ENCODE peak calls at places on chromosomes 13 and 19, in eight cellular contexts. G, C, D, A, B, Q, I and V are unnamed samples. For H3K9me3, the result is how much of the 10 kb centered on the place peaks cover.

GRCh38 chr19:40257096-40257517 is 28.0 kb downstream of the AKT2 start:
- DNase-seq in G (no peak), C (no peak), D (no peak), A (peak), B (no peak), Q (peak), I (no peak), V (no peak)

GRCh38 chr13:51101636-51102218 is 9.3 kb downstream of the C13orf42 start:
- DNase-seq in G (no peak), C (no peak), D (no peak), A (no peak), B (no peak), Q (no peak), I (no peak), V (no peak)

GRCh38 chr13:76489299-76489698 is 396.9 kb downstream of the KCTD12 start:
- DNase-seq in G (no peak), C (no peak), D (no peak), A (no peak), B (peak), Q (no peak), I (no peak), V (no peak)

GRCh38 chr13:106533940-106534843 is 1.3 kb downstream of the EFNB2 start:
- DNase-seq in G (no peak), C (peak), D (peak), A (peak), B (peak), Q (peak), I (peak), V (peak)

GRCh38 chr13:25171517-25172302 is at the start of gene AMER2:
- DNase-seq in G (no peak), C (peak), D (no peak), A (no peak), B (peak), Q (peak), I (peak), V (no peak)

GRCh38 chr19:5934002-5934401 is 19.9 kb downstream of the CAPS start:
- DNase-seq in G (no peak), C (no peak), D (no peak), A (no peak), B (no peak), Q (no peak), I (peak), V (no peak)

GRCh38 chr19:4061178-4061682 is 5.5 kb downstream of the ZBTB7A start:
- DNase-seq in G (no peak), C (no peak), D (peak), A (peak), B (no peak), Q (peak), I (peak), V (peak)

GRCh38 chr13:34145061-34145460 is 327.1 kb downstream of the RFC3 start:
- DNase-seq in G (no peak), C (no peak), D (no peak), A (no peak), B (no peak), Q (no peak), I (no peak), V (no peak)

GRCh38 chr19:54507824-54508223 is 5.2 kb downstream of the LAIR2 start:
- DNase-seq in G (no peak), C (no peak), D (no peak), A (no peak), B (no peak), Q (no peak), I (no peak), V (no peak)

GRCh38 chr19:38867176-38867780 is 10.8 kb downstream of the RINL start:
- DNase-seq in G (no peak), C (no peak), D (no peak), A (no peak), B (no peak), Q (no peak), I (no peak), V (no peak)

GRCh38 chr13:26062853-26063444 is 11.1 kb upstream of the SHISA2 start:
- DNase-seq in G (peak), C (peak), D (no peak), A (no peak), B (peak), Q (peak), I (peak), V (no peak)

GRCh38 chr19:13043285-13043684 is 48.0 kb downstream of the NFIX start:
- DNase-seq in G (no peak), C (no peak), D (no peak), A (peak), B (no peak), Q (peak), I (no peak), V (no peak)

GRCh38 chr13:86383561-86383960 is 584.3 kb upstream of the SLITRK6 start:
- DNase-seq in G (no peak), C (no peak), D (no peak), A (no peak), B (no peak), Q (no peak), I (no peak), V (no peak)

GRCh38 chr13:52949744-52950143 is 78.9 kb upstream of the OLFM4 start:
- DNase-seq in G (no peak), C (no peak), D (no peak), A (peak), B (no peak), Q (peak), I (no peak), V (no peak)

GRCh38 chr13:109155301-109155761 is 525.9 kb downstream of the MYO16 start:
- DNase-seq in G (no peak), C (no peak), D (no peak), A (no peak), B (no peak), Q (peak), I (peak), V (no peak)

GRCh38 chr19:17259118-17259780 is 5.3 kb downstream of the USHBP1 start:
- DNase-seq in G (no peak), C (no peak), D (no peak), A (no peak), B (no peak), Q (no peak), I (peak), V (no peak)

GRCh38 chr13:43664700-43665191 is 122.0 kb downstream of the ENOX1 start:
- DNase-seq in G (no peak), C (peak), D (peak), A (no peak), B (peak), Q (peak), I (peak), V (no peak)

GRCh38 chr13:95256086-95256485 is 45.2 kb downstream of the ABCC4 start:
- DNase-seq in G (no peak), C (no peak), D (no peak), A (no peak), B (no peak), Q (no peak), I (peak), V (no peak)

GRCh38 chr19:13817615-13818371 is 22.6 kb downstream of the ZSWIM4 start:
- DNase-seq in G (no peak), C (peak), D (no peak), A (no peak), B (peak), Q (peak), I (peak), V (peak)

GRCh38 chr13:25172303-25172630 is 179 bp upstream of the AMER2 start:
- DNase-seq in G (no peak), C (no peak), D (no peak), A (no peak), B (peak), Q (no peak), I (no peak), V (no peak)

GRCh38 chr13:91482427-91482826 is 84.0 kb downstream of the GPC5 start:
- DNase-seq in G (no peak), C (no peak), D (no peak), A (no peak), B (peak), Q (no peak), I (no peak), V (no peak)

GRCh38 chr19:49364083-49364687 is 508 bp downstream of the DKKL1 start:
- DNase-seq in G (no peak), C (no peak), D (peak), A (no peak), B (no peak), Q (no peak), I (no peak), V (no peak)

GRCh38 chr19:45598267-45599011 is 3.6 kb downstream of the GPR4 start:
- DNase-seq in G (no peak), C (no peak), D (peak), A (no peak), B (no peak), Q (no peak), I (peak), V (no peak)

GRCh38 chr13:20369886-20370361 is 137.8 kb upstream of the GJB6 start:
- DNase-seq in G (no peak), C (no peak), D (no peak), A (no peak), B (no peak), Q (peak), I (no peak), V (no peak)

GRCh38 chr19:1507192-1507660 is 5.6 kb downstream of the ADAMTSL5 start:
- DNase-seq in G (no peak), C (no peak), D (peak), A (no peak), B (no peak), Q (no peak), I (no peak), V (no peak)

GRCh38 chr19:10701955-10702307 is 692 bp downstream of the QTRT1 start:
- DNase-seq in G (no peak), C (peak), D (no peak), A (no peak), B (peak), Q (no peak), I (peak), V (no peak)

GRCh38 chr19:33771308-33772101 is 25.2 kb upstream of the KCTD15 start:
- DNase-seq in G (no peak), C (peak), D (peak), A (peak), B (peak), Q (peak), I (peak), V (peak)

GRCh38 chr19:29003641-29004409 is 209.1 kb downstream of the UQCRFS1 start:
- DNase-seq in G (no peak), C (no peak), D (no peak), A (no peak), B (peak), Q (no peak), I (no peak), V (no peak)

GRCh38 chr13:44484562-44485164 is 91.5 kb downstream of the TSC22D1 start:
- DNase-seq in G (no peak), C (no peak), D (no peak), A (no peak), B (no peak), Q (no peak), I (no peak), V (no peak)

GRCh38 chr13:26335158-26335557 is 81.2 kb downstream of the CDK8 start:
- DNase-seq in G (no peak), C (no peak), D (no peak), A (no peak), B (no peak), Q (no peak), I (no peak), V (no peak)

GRCh38 chr13:26880741-26881140 is 120.2 kb upstream of the GPR12 start:
- DNase-seq in G (no peak), C (no peak), D (no peak), A (no peak), B (no peak), Q (no peak), I (peak), V (no peak)

GRCh38 chr19:11473725-11474124 is 7.1 kb downstream of the ELAVL3 start:
- DNase-seq in G (no peak), C (no peak), D (no peak), A (no peak), B (no peak), Q (no peak), I (no peak), V (no peak)

GRCh38 chr19:41951686-41952172 is 7.4 kb downstream of the RABAC1 start:
- DNase-seq in G (peak), C (peak), D (peak), A (peak), B (peak), Q (peak), I (peak), V (peak)

GRCh38 chr13:33676045-33676699 is 141.8 kb upstream of the RFC3 start:
- DNase-seq in G (no peak), C (no peak), D (no peak), A (no peak), B (no peak), Q (no peak), I (peak), V (no peak)

GRCh38 chr13:26300140-26300539 is 46.2 kb downstream of the CDK8 start:
- DNase-seq in G (no peak), C (no peak), D (no peak), A (no peak), B (no peak), Q (no peak), I (peak), V (no peak)

GRCh38 chr13:84037937-84038464 is 155.7 kb upstream of the SLITRK1 start:
- DNase-seq in G (no peak), C (no peak), D (no peak), A (no peak), B (peak), Q (no peak), I (no peak), V (no peak)

DNA sequence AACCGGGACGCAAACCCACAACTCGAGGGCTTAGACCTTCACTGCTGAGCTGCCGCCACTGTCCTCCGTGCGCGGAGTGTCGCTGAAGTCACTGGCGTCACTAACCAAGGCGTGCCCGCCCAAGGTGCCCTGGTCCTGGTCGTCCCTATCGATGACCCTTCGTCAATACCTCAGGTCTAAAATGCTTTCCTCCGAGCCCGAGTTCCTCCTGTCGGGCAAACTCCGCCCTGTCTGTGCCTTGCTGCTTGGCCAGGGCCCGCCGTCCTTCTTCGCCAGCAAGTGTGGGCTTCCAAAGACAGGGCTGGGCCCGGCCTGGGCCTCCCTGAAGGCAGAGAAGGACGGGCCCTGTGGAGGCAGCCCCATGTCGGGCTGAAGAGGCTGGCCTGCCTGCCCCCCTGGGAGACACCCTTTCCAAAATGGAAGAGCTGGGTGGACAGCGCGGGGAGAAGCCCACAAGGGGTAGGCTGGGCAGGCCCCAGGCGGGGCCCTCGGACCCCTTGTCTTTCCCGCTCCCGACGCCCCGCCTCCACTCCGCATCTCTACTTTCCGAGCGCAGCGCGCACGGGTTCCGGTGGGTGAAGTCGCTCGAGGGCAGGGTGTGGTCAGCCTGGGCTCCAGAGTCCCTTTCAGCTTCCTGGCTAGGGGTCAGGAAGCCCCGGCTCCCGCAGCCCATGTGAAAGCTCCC is 13.4 kb downstream of the RB1 start:
- DNase-seq in G (no peak), C (no peak), D (no peak), A (no peak), B (no peak), Q (peak), I (no peak), V (no peak)
- H3K9me3 ChIP-seq in G (under half), C (under half), D (under half), A (under half), B (under half), Q (under half), I (under half), V (under half)

GRCh38 chr19:9323557-9323918 is 441 bp upstream of the ZNF559 start:
- DNase-seq in G (no peak), C (peak), D (peak), A (peak), B (no peak), Q (peak), I (peak), V (peak)
- H3K9me3 ChIP-seq in G (under half), C (under half), D (under half), A (under half), B (under half), Q (under half), I (under half), V (under half)

DNA sequence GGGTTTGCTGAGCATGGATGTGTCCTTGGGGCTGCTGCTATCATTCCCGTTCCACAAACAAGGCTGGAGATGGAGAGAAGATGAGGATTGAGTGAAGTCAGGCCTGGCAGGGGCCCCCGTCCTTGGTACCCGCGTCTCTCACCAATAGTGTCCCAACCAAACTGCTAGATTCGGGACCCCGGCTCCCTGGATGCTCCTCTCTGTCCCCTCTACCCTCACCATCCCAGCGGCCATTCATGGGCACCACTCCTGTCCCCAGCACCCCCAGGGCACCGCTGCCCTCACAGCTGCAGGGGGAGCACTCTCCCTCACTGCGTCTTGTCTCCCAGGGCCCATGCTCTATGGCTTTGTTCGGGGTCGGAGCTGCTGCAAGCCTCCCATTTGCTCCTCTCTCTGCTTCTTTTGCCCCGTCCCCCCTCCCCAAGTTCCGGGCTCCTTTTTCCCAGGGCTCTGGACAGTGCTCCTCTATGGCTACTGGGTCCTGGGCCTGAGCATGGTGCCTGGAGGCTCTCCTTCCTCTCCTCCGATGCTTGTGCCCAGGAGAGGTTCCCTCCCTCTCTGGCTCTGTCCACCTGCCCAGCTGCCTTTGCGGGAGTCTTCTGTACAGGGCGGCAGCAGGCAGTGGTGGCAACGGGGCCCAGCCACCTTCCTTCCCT is 219.5 kb downstream of the TEX29 start:
- DNase-seq in G (no peak), C (no peak), D (no peak), A (no peak), B (no peak), Q (no peak), I (no peak), V (no peak)
- H3K9me3 ChIP-seq in G (under half), C (under half), D (under half), A (under half), B (under half), Q (under half), I (under half), V (under half)

DNA sequence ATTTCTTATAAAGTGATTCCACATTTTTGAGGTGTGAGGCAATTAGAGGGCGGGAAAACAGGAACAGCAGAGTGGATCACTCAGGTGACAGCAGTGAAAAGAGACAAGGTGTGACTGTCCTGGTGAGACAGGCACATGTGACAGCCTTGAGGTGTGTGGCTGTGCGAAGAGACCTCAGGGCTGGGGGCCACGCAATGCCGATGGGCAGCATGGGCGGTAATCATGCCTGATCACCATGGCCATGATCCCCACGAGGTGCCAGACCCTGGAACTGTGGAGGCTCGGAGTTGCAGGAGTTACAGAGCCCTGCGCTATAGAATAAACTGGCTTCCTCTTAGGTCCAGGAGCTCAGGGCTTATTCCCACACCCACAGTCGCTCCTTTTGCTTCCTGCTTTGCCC is 2.0 kb downstream of the SPACA6 start:
- DNase-seq in G (no peak), C (no peak), D (no peak), A (no peak), B (no peak), Q (no peak), I (no peak), V (no peak)
- H3K9me3 ChIP-seq in G (under half), C (under half), D (under half), A (under half), B (under half), Q (under half), I (under half), V (under half)

DNA sequence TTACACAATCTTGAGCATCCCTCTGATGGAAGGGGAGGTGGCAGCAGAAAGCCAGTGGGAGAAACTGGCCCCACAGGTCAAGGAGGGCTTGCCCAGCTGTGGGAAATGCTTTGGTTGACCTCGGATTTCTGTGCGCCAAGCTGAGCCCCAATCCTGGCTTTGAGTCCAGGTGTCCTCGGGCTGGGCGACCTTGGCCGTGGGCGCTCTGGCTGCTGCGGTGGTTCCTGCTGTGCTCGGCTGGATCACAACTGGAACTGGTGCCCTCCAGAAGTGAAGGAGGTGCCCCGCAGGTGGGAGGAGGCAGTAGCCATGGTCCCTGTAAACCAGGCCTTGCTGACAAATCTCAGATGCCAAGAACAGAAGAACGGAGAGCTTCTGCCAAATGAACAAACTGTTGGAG is 56.4 kb downstream of the ZNF676 start:
- DNase-seq in G (no peak), C (no peak), D (no peak), A (no peak), B (no peak), Q (no peak), I (no peak), V (no peak)
- H3K9me3 ChIP-seq in G (under half), C (under half), D (under half), A (under half), B (under half), Q (under half), I (under half), V (under half)

GRCh38 chr19:57927587-57927986 is 7.6 kb downstream of the ZNF418 start:
- DNase-seq in G (no peak), C (no peak), D (no peak), A (no peak), B (no peak), Q (no peak), I (no peak), V (no peak)
- H3K9me3 ChIP-seq in G (half or more), C (under half), D (under half), A (half or more), B (under half), Q (under half), I (under half), V (under half)

GRCh38 chr19:435056-435706 is 25.7 kb downstream of the SHC2 start:
- DNase-seq in G (no peak), C (no peak), D (no peak), A (peak), B (no peak), Q (no peak), I (no peak), V (no peak)
- H3K9me3 ChIP-seq in G (under half), C (under half), D (under half), A (under half), B (under half), Q (under half), I (under half), V (under half)

DNA sequence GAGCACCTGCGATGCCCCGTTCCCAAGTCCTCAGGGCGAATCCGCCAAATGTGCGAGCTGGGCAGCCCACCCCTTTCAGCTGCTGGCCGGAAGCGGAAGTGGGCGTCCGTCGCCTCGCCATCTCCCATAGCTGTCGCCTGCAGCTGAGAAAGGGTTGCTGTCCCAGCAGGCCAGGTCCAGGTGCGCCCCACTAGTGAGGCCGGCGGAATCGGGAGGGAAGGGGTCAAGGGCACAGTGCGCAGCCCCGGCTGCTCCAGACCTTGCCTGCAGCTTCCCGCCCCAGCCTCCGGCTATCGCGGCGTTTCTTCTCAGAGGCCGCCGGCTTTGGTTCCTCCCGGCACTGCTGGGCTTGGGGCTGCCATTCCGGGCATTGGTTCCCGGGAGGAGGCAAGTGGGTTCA is at the start of gene ZNF177:
- DNase-seq in G (no peak), C (no peak), D (no peak), A (no peak), B (no peak), Q (no peak), I (peak), V (no peak)
- H3K9me3 ChIP-seq in G (half or more), C (under half), D (under half), A (under half), B (under half), Q (under half), I (under half), V (under half)